ENCODE peak calls at places on chromosomes 6 and 20, in five cellular contexts. U is GM12865; N is Daoy; S is activated CD8-positive, alpha-beta memory T cell treated with anti-CD3 and anti-CD28 coated beads for 48 hours; Y is nephron progenitor cell. H is an unnamed sample.

GRCh38 chr6:119479860-119480655 is 130.5 kb upstream of the MAN1A1 start:
- DNase-seq in U (no peak), N (no peak), S (no peak), Y (no peak), H (no peak)

GRCh38 chr6:11230158-11231107 is 2.0 kb downstream of the NEDD9 start:
- DNase-seq in U (no peak), N (no peak), S (no peak), Y (no peak), H (no peak)

GRCh38 chr6:12769556-12770255 is 53.1 kb downstream of the PHACTR1 start:
- DNase-seq in U (no peak), N (peak), S (no peak), Y (no peak), H (no peak)

GRCh38 chr6:115545410-115545986 is 515.2 kb downstream of the FRK start:
- DNase-seq in U (peak), N (peak), S (no peak), Y (peak), H (peak)

GRCh38 chr6:7112741-7113313 is 5.1 kb downstream of the RREB1 start:
- DNase-seq in U (peak), N (no peak), S (no peak), Y (peak), H (no peak)

GRCh38 chr6:7649037-7649810 is 59.2 kb downstream of the SNRNP48 start:
- DNase-seq in U (peak), N (no peak), S (no peak), Y (no peak), H (no peak)

GRCh38 chr6:92231220-92231701 is 1188.1 kb downstream of the EPHA7 start:
- DNase-seq in U (no peak), N (no peak), S (no peak), Y (no peak), H (no peak)

GRCh38 chr6:71402101-71402500 is 113.5 kb downstream of the OGFRL1 start:
- DNase-seq in U (no peak), N (peak), S (no peak), Y (no peak), H (no peak)

GRCh38 chr6:21245488-21245887 is 348.1 kb upstream of the SOX4 start:
- DNase-seq in U (no peak), N (no peak), S (no peak), Y (no peak), H (no peak)

GRCh38 chr20:64037498-64038213 is 1.7 kb downstream of the C20orf204 start:
- DNase-seq in U (peak), N (no peak), S (no peak), Y (no peak), H (no peak)

GRCh38 chr20:36349384-36350170 is 43.4 kb downstream of the DLGAP4 start:
- DNase-seq in U (no peak), N (peak), S (no peak), Y (no peak), H (no peak)

GRCh38 chr20:58431134-58431533 is 42.1 kb downstream of the VAPB start:
- DNase-seq in U (no peak), N (no peak), S (no peak), Y (no peak), H (no peak)

GRCh38 chr6:31657406-31658157 is 1.9 kb downstream of the APOM start:
- DNase-seq in U (no peak), N (no peak), S (no peak), Y (no peak), H (no peak)

H was measured in H1.